ENCODE peak calls at places on chromosomes 2 and 18, in nine cellular contexts. N is NCI-H1436; W is GDM1; S is SK-N-SH; V is SHP77; F is fibroblast of pulmonary artery; T is HS-27A; Q is NAMALWA; M is activated CD8-positive, alpha-beta memory T cell treated with anti-CD3 and anti-CD28 coated beads for 24 hours. H is an unnamed sample.

GRCh38 chr2:85961053-85961452 is 72.3 kb upstream of the ST3GAL5 start:
- DNase-seq in N (no peak), W (no peak), S (no peak), V (no peak), F (no peak), T (no peak), Q (no peak), M (no peak), H (no peak)

GRCh38 chr2:18473241-18473841 is 87.1 kb downstream of the RDH14 start:
- DNase-seq in N (no peak), W (no peak), S (no peak), V (no peak), F (peak), T (peak), Q (no peak), M (no peak), H (no peak)

GRCh38 chr2:20514596-20515269 is 67.9 kb downstream of the RHOB start:
- DNase-seq in N (no peak), W (no peak), S (no peak), V (no peak), F (peak), T (peak), Q (no peak), M (no peak), H (no peak)

GRCh38 chr2:179486969-179487752 is 222.5 kb upstream of the SESTD1 start:
- DNase-seq in N (peak), W (no peak), S (no peak), V (no peak), F (no peak), T (no peak), Q (no peak), M (no peak), H (no peak)

GRCh38 chr18:4510160-4510559 is 55.1 kb upstream of the DLGAP1 start:
- DNase-seq in N (no peak), W (no peak), S (no peak), V (no peak), F (no peak), T (no peak), Q (no peak), M (no peak), H (no peak)

GRCh38 chr2:62152000-62152399 is 43.9 kb upstream of the B3GNT2 start:
- DNase-seq in N (no peak), W (no peak), S (no peak), V (no peak), F (peak), T (no peak), Q (no peak), M (no peak), H (no peak)

GRCh38 chr2:235703711-235704295 is 210.0 kb downstream of the AGAP1 start:
- DNase-seq in N (no peak), W (no peak), S (no peak), V (no peak), F (no peak), T (no peak), Q (no peak), M (no peak), H (no peak)

GRCh38 chr2:241553981-241554380 is 4.6 kb upstream of the BOK start:
- DNase-seq in N (no peak), W (no peak), S (no peak), V (no peak), F (no peak), T (no peak), Q (no peak), M (no peak), H (no peak)

GRCh38 chr2:26883971-26884370 is 36.0 kb downstream of the DPYSL5 start:
- DNase-seq in N (no peak), W (no peak), S (no peak), V (no peak), F (no peak), T (no peak), Q (no peak), M (no peak), H (no peak)

GRCh38 chr2:171393487-171393886 is 40.3 kb downstream of the METTL8 start:
- DNase-seq in N (no peak), W (no peak), S (no peak), V (no peak), F (no peak), T (no peak), Q (no peak), M (no peak), H (no peak)

GRCh38 chr2:130997198-130997597 is 96.1 kb downstream of the FAM168B start:
- DNase-seq in N (no peak), W (no peak), S (no peak), V (no peak), F (no peak), T (no peak), Q (no peak), M (no peak), H (no peak)

GRCh38 chr2:96105152-96105915 is 11.0 kb downstream of the ADRA2B start:
- DNase-seq in N (no peak), W (no peak), S (no peak), V (no peak), F (no peak), T (no peak), Q (no peak), M (no peak), H (no peak)

GRCh38 chr2:127463155-127463991 is 45.1 kb downstream of the PROC start:
- DNase-seq in N (no peak), W (no peak), S (peak), V (no peak), F (no peak), T (no peak), Q (no peak), M (no peak), H (no peak)

GRCh38 chr2:6358985-6359384 is 506.7 kb downstream of the CMPK2 start:
- DNase-seq in N (no peak), W (no peak), S (no peak), V (peak), F (no peak), T (no peak), Q (no peak), M (no peak), H (no peak)

GRCh38 chr2:181157326-181157725 is 176.9 kb downstream of the UBE2E3 start:
- DNase-seq in N (no peak), W (no peak), S (no peak), V (no peak), F (no peak), T (no peak), Q (no peak), M (no peak), H (no peak)

GRCh38 chr2:158936978-158937377 is 31.5 kb upstream of the TANC1 start:
- DNase-seq in N (no peak), W (no peak), S (no peak), V (no peak), F (peak), T (no peak), Q (no peak), M (no peak), H (no peak)

GRCh38 chr2:145906356-145906755 is 1386.4 kb upstream of the ZEB2 start:
- DNase-seq in N (no peak), W (no peak), S (no peak), V (no peak), F (peak), T (no peak), Q (no peak), M (no peak), H (no peak)

GRCh38 chr2:102099536-102100293 is 42.8 kb upstream of the IL1R1 start:
- DNase-seq in N (no peak), W (no peak), S (no peak), V (no peak), F (peak), T (no peak), Q (no peak), M (no peak), H (no peak)

GRCh38 chr2:98118161-98118560 is 31.2 kb downstream of the VWA3B start:
- DNase-seq in N (no peak), W (no peak), S (no peak), V (no peak), F (peak), T (peak), Q (no peak), M (no peak), H (no peak)

GRCh38 chr2:71944183-71944550 is 203.5 kb downstream of the CYP26B1 start:
- DNase-seq in N (no peak), W (no peak), S (no peak), V (no peak), F (no peak), T (no peak), Q (no peak), M (peak), H (no peak)